ENCODE peak calls at places on chromosomes 11 and 22, in seven cellular contexts. L is stimulated activated CD4-positive, alpha-beta T cell treated with anti-CD3 and anti-CD28 coated beads, Interleukin-2, amount 100 ng/mL, for 48 hours; I is CD4-positive, alpha-beta T cell; V is T47D; N is CD8-positive, alpha-beta T cell; Q is progenitor cell of endocrine pancreas; D is dermis blood vessel endothelial cell. O is an unnamed sample.
A peak's percentile ranks its signal among the peaks of the same experiment; 100 is the strongest.

GRCh38 chr22:44391026-44391425 is 78.3 kb upstream of the SHISAL1 start:
- DNase-seq in L (no peak), I (no peak), V (no peak), N (no peak), Q (no peak), D (no peak), O (no peak)

GRCh38 chr11:134640536-134640935 is 228.5 kb upstream of the B3GAT1 start:
- DNase-seq in L (no peak), I (no peak), V (no peak), N (no peak), Q (no peak), D (no peak), O (no peak)

GRCh38 chr11:79768343-79768742 is 327.5 kb upstream of the TENM4 start:
- DNase-seq in L (no peak), I (no peak), V (no peak), N (no peak), Q (no peak), D (no peak), O (no peak)

GRCh38 chr11:60127311-60127811 is 38.9 kb downstream of the MS4A2 start:
- DNase-seq in L (no peak), I (no peak), V (no peak), N (no peak), Q (no peak), D (no peak), O (no peak)

GRCh38 chr11:96015911-96016565 is 92.1 kb upstream of the MTMR2 start:
- DNase-seq in L (no peak), I (no peak), V (no peak), N (no peak), Q (no peak), D (no peak), O (peak; percentile 28)

GRCh38 chr11:14073821-14074529 is 111.5 kb downstream of the SPON1 start:
- DNase-seq in L (no peak), I (no peak), V (no peak), N (no peak), Q (no peak), D (no peak), O (no peak)

GRCh38 chr11:74691755-74692154 is 39.5 kb downstream of the CHRDL2 start:
- DNase-seq in L (no peak), I (no peak), V (no peak), N (no peak), Q (no peak), D (no peak), O (no peak)

GRCh38 chr11:72091292-72091691 is 10.6 kb downstream of the LRRC51 start:
- DNase-seq in L (peak; percentile 54), I (peak; percentile 66), V (peak; percentile 92), N (peak; percentile 55), Q (peak; percentile 43), D (peak; percentile 81), O (peak; percentile 56)

GRCh38 chr11:61718046-61718531 is 34.3 kb upstream of the MYRF start:
- DNase-seq in L (no peak), I (no peak), V (no peak), N (no peak), Q (no peak), D (no peak), O (no peak)

GRCh38 chr11:122107566-122107965 is 8.4 kb downstream of the BLID start:
- DNase-seq in L (no peak), I (no peak), V (no peak), N (no peak), Q (no peak), D (no peak), O (no peak)

GRCh38 chr11:47797633-47798032 is 30.5 kb upstream of the FNBP4 start:
- DNase-seq in L (peak; percentile 22), I (no peak), V (no peak), N (no peak), Q (no peak), D (peak; percentile 52), O (no peak)

GRCh38 chr11:130476200-130476921 is 27.9 kb downstream of the ADAMTS15 start:
- DNase-seq in L (no peak), I (no peak), V (no peak), N (no peak), Q (no peak), D (no peak), O (no peak)

GRCh38 chr11:45688472-45689033 is 23.1 kb upstream of the CHST1 start:
- DNase-seq in L (no peak), I (no peak), V (peak; percentile 49), N (no peak), Q (no peak), D (no peak), O (no peak)

GRCh38 chr11:121870202-121871045 is 245.6 kb downstream of the BLID start:
- DNase-seq in L (no peak), I (no peak), V (no peak), N (no peak), Q (no peak), D (no peak), O (no peak)

GRCh38 chr11:102476812-102477211 is 24.2 kb upstream of the TMEM123 start:
- DNase-seq in L (no peak), I (peak; percentile 25), V (peak; percentile 76), N (no peak), Q (no peak), D (peak; percentile 46), O (no peak)

GRCh38 chr22:27952091-27952490 is 33.0 kb upstream of the PITPNB start:
- DNase-seq in L (no peak), I (no peak), V (no peak), N (no peak), Q (no peak), D (peak; percentile 74), O (no peak)

GRCh38 chr11:65090628-65091027 is 5.4 kb upstream of the VPS51 start:
- DNase-seq in L (no peak), I (no peak), V (no peak), N (no peak), Q (no peak), D (no peak), O (no peak)

GRCh38 chr11:76495017-76495416 is 50.2 kb downstream of the EMSY start:
- DNase-seq in L (no peak), I (no peak), V (no peak), N (no peak), Q (no peak), D (no peak), O (no peak)

GRCh38 chr22:37241351-37242142 is 2.5 kb downstream of the RAC2 start:
- DNase-seq in L (no peak), I (no peak), V (no peak), N (no peak), Q (no peak), D (no peak), O (no peak)

GRCh38 chr22:20237480-20238440 is 30.4 kb downstream of the RTN4R start:
- DNase-seq in L (no peak), I (peak; percentile 28), V (no peak), N (peak; percentile 31), Q (no peak), D (no peak), O (peak; percentile 31)

O was measured in T-helper 9 cell.